ENCODE peak calls at places on chromosomes 6 and 20, in seven cellular contexts. M is amygdala, H is HEK293T, C is T-helper 9 cell, P is NCI-H774, K is mesenteric fat pad, B is cardiac muscle cell. U is an unnamed sample.

GRCh38 chr20:43821795-43822194 is 92.9 kb upstream of the TOX2 start:
- DNase-seq in M (no peak), H (no peak), C (no peak), P (no peak), K (no peak), B (no peak), U (no peak)

GRCh38 chr6:131054392-131055250 is 8.4 kb downstream of the EPB41L2 start:
- DNase-seq in M (no peak), H (no peak), C (no peak), P (no peak), K (no peak), B (no peak), U (no peak)

GRCh38 chr6:5471637-5472430 is 210.5 kb downstream of the FARS2 start:
- DNase-seq in M (peak; percentile 19), H (no peak), C (no peak), P (peak; percentile 48), K (no peak), B (no peak), U (no peak)

GRCh38 chr6:35370124-35370741 is 27.9 kb downstream of the PPARD start:
- DNase-seq in M (peak; percentile 28), H (no peak), C (no peak), P (no peak), K (no peak), B (no peak), U (no peak)

GRCh38 chr6:159100789-159101182 is 56.0 kb upstream of the TAGAP start:
- DNase-seq in M (no peak), H (no peak), C (no peak), P (no peak), K (no peak), B (no peak), U (no peak)

GRCh38 chr6:121600389-121601233 is 165.2 kb downstream of the GJA1 start:
- DNase-seq in M (no peak), H (no peak), C (no peak), P (no peak), K (no peak), B (no peak), U (no peak)

GRCh38 chr20:58986968-58987517 is 6.0 kb downstream of the NELFCD start:
- DNase-seq in M (no peak), H (no peak), C (no peak), P (no peak), K (peak; percentile 24), B (no peak), U (no peak)

GRCh38 chr6:4265740-4266139 is 130.4 kb upstream of the ECI2 start:
- DNase-seq in M (no peak), H (no peak), C (no peak), P (no peak), K (no peak), B (no peak), U (no peak)

GRCh38 chr6:14035448-14035847 is 82.1 kb upstream of the CD83 start:
- DNase-seq in M (no peak), H (no peak), C (no peak), P (no peak), K (no peak), B (peak; percentile 28), U (no peak)

GRCh38 chr6:11773013-11773412 is 5.6 kb downstream of the ADTRP start:
- DNase-seq in M (no peak), H (no peak), C (no peak), P (no peak), K (no peak), B (no peak), U (no peak)

GRCh38 chr6:54715990-54716389 is 130.6 kb upstream of the FAM83B start:
- DNase-seq in M (no peak), H (no peak), C (no peak), P (no peak), K (no peak), B (no peak), U (no peak)

GRCh38 chr6:33314515-33314942 is 651 bp upstream of the TAPBP start:
- DNase-seq in M (peak; percentile 29), H (no peak), C (peak; percentile 68), P (peak; percentile 40), K (no peak), B (no peak), U (peak; percentile 52)

GRCh38 chr6:85417336-85417735 is 32.5 kb upstream of the NT5E start:
- DNase-seq in M (no peak), H (no peak), C (no peak), P (no peak), K (no peak), B (no peak), U (no peak)

GRCh38 chr6:54335871-54336270 is 27.6 kb downstream of the TINAG start:
- DNase-seq in M (no peak), H (no peak), C (no peak), P (no peak), K (no peak), B (no peak), U (no peak)

GRCh38 chr20:33404281-33404680 is 3.0 kb upstream of the CDK5RAP1 start:
- DNase-seq in M (no peak), H (no peak), C (no peak), P (no peak), K (no peak), B (no peak), U (no peak)

GRCh38 chr20:47129306-47129705 is 227.2 kb downstream of the ZMYND8 start:
- DNase-seq in M (no peak), H (no peak), C (no peak), P (no peak), K (no peak), B (no peak), U (no peak)

GRCh38 chr6:36444470-36444869 is 1.7 kb downstream of the KCTD20 start:
- DNase-seq in M (no peak), H (no peak), C (no peak), P (no peak), K (no peak), B (no peak), U (no peak)

GRCh38 chr20:63052571-63053429 is 46.0 kb upstream of the BHLHE23 start:
- DNase-seq in M (no peak), H (no peak), C (no peak), P (no peak), K (no peak), B (no peak), U (no peak)

GRCh38 chr6:134658596-134658995 is 291.3 kb downstream of the ALDH8A1 start:
- DNase-seq in M (no peak), H (no peak), C (no peak), P (no peak), K (no peak), B (no peak), U (no peak)

GRCh38 chr6:16332175-16332542 is 93.8 kb downstream of the GMPR start:
- DNase-seq in M (peak; percentile 78), H (peak; percentile 70), C (peak; percentile 77), P (peak; percentile 65), K (no peak), B (peak; percentile 92), U (peak; percentile 65)

GRCh38 chr6:157728183-157728881 is 94.7 kb upstream of the SNX9 start:
- DNase-seq in M (no peak), H (no peak), C (no peak), P (no peak), K (no peak), B (no peak), U (no peak)